ENCODE peak calls at places on chromosomes 12 and 14, in six cellular contexts. T is K562, J is HCT116, B is fibroblast of lung, Z is thyroid gland, V is aorta. O is an unnamed sample.
A peak's percentile ranks its signal among the peaks of the same experiment; 100 is the strongest.

GRCh38 chr12:15556411-15556810 is 232.8 kb downstream of the EPS8 start:
- DNase-seq in Z (no peak), T (no peak), V (no peak), B (no peak), J (no peak), O (no peak)

GRCh38 chr12:57389033-57389432 is 41.8 kb downstream of the R3HDM2 start:
- DNase-seq in B (peak; percentile 76), J (peak; percentile 10), T (no peak), V (no peak), Z (no peak), O (no peak)

GRCh38 chr14:89110110-89110509 is 285.7 kb downstream of the TTC8 start:
- DNase-seq in T (no peak), Z (no peak), J (no peak), B (no peak), V (no peak), O (no peak)

GRCh38 chr12:39605996-39606395 is 13.6 kb downstream of the ABCD2 start:
- DNase-seq in B (peak; percentile 29), Z (no peak), V (no peak), J (peak; percentile 59), T (no peak), O (no peak)

GRCh38 chr14:59254146-59254910 is 65.9 kb downstream of the DAAM1 start:
- DNase-seq in T (peak; percentile 17), Z (peak; percentile 89), B (peak; percentile 98), J (no peak), V (no peak), O (peak; percentile 65)

GRCh38 chr12:122980192-122981035 is at the start of gene ARL6IP4:
- DNase-seq in Z (peak; percentile 64), B (peak; percentile 61), T (peak; percentile 75), J (no peak), V (peak; percentile 89), O (peak; percentile 83)

GRCh38 chr14:48430805-48431204 is 755.4 kb upstream of the MDGA2 start:
- DNase-seq in Z (no peak), V (peak; percentile 51), J (no peak), B (no peak), T (no peak), O (no peak)

GRCh38 chr14:96584199-96584906 is 82.2 kb downstream of the PAPOLA start:
- DNase-seq in T (peak; percentile 76), J (peak; percentile 33), Z (peak; percentile 20), V (no peak), B (no peak), O (no peak)

GRCh38 chr12:31591308-31591901 is 469 bp upstream of the DENND5B start:
- DNase-seq in B (peak; percentile 22), Z (peak; percentile 50), T (peak; percentile 29), J (no peak), V (no peak), O (no peak)

GRCh38 chr14:94467728-94468520 is 8.1 kb downstream of the SERPINA9 start:
- DNase-seq in Z (no peak), B (no peak), J (no peak), V (no peak), T (no peak), O (no peak)

GRCh38 chr14:24404814-24405213 is 6.0 kb downstream of the NYNRIN start:
- DNase-seq in B (no peak), T (no peak), V (no peak), Z (no peak), J (no peak), O (no peak)

GRCh38 chr14:31224808-31225207 is 17.2 kb upstream of the HECTD1 start:
- DNase-seq in J (no peak), Z (no peak), T (no peak), V (no peak), B (no peak), O (no peak)

GRCh38 chr12:52658196-52658595 is 6.2 kb upstream of the KRT2 start:
- DNase-seq in J (no peak), B (no peak), V (no peak), T (no peak), Z (no peak), O (no peak)

GRCh38 chr12:98514984-98515367 is 414 bp upstream of the TMPO start:
- DNase-seq in V (no peak), J (no peak), T (no peak), Z (no peak), B (no peak), O (no peak)

GRCh38 chr12:3913278-3913677 is 40.1 kb upstream of the PARP11 start:
- DNase-seq in B (no peak), V (no peak), Z (no peak), J (no peak), T (no peak), O (no peak)

GRCh38 chr12:52370906-52371608 is 3.8 kb upstream of the KRT85 start:
- DNase-seq in B (peak; percentile 72), Z (peak; percentile 93), J (no peak), V (peak; percentile 87), T (no peak), O (no peak)

GRCh38 chr12:58741226-58741625 is 179.1 kb downstream of the LRIG3 start:
- DNase-seq in B (no peak), Z (no peak), T (no peak), V (no peak), J (no peak), O (no peak)

GRCh38 chr12:48779869-48780268 is 9.0 kb downstream of the ADCY6 start:
- DNase-seq in J (no peak), Z (no peak), V (peak; percentile 89), T (peak; percentile 37), B (peak; percentile 61), O (no peak)

GRCh38 chr12:81572411-81572810 is 186.7 kb downstream of the PPFIA2 start:
- DNase-seq in J (no peak), B (no peak), V (no peak), Z (no peak), T (no peak), O (no peak)

GRCh38 chr12:56635539-56636117 is 5.5 kb upstream of the BAZ2A start:
- DNase-seq in Z (no peak), T (peak; percentile 51), B (no peak), V (no peak), J (no peak), O (no peak)

GRCh38 chr12:65561798-65562382 is 262.4 kb upstream of the HMGA2 start:
- DNase-seq in J (no peak), Z (no peak), B (peak; percentile 78), T (no peak), V (no peak), O (no peak)

GRCh38 chr14:97709552-97709951 is 912.4 kb downstream of the VRK1 start:
- DNase-seq in Z (peak; percentile 9), V (no peak), B (no peak), J (no peak), T (no peak), O (no peak)

GRCh38 chr14:46197856-46198255 is 453.7 kb downstream of the RPL10L start:
- DNase-seq in Z (no peak), B (no peak), T (no peak), J (no peak), V (no peak), O (no peak)

GRCh38 chr14:89697281-89698060 is 257.1 kb downstream of the EFCAB11 start:
- DNase-seq in B (no peak), V (no peak), J (no peak), T (no peak), Z (no peak), O (no peak)

GRCh38 chr14:91252901-91253794 is 8.6 kb upstream of the GPR68 start:
- DNase-seq in J (no peak), B (no peak), T (peak; percentile 66), V (peak; percentile 81), Z (peak; percentile 45), O (peak; percentile 63)

GRCh38 chr12:34342048-34342447 is 319.8 kb downstream of the ALG10 start:
- DNase-seq in J (no peak), T (no peak), V (no peak), Z (no peak), B (no peak), O (no peak)
- H3K9me3 ChIP-seq in J (no peaks in the 10 kb centered on the region), T (no peaks in the 10 kb centered on the region), V (no peaks in the 10 kb centered on the region), Z (no peaks in the 10 kb centered on the region), B (no peaks in the 10 kb centered on the region), O (peaks cover 4% of the 10 kb centered on the region)

GRCh38 chr12:112826011-112826410 is 34.5 kb downstream of the RPH3A start:
- DNase-seq in T (no peak), V (no peak), B (no peak), Z (no peak), J (no peak), O (no peak)

GRCh38 chr12:112824166-112824565 is 32.6 kb downstream of the RPH3A start:
- DNase-seq in Z (no peak), J (no peak), B (no peak), V (no peak), T (no peak), O (no peak)

GRCh38 chr12:112824701-112825100 is 33.2 kb downstream of the RPH3A start:
- DNase-seq in T (no peak), Z (no peak), J (no peak), B (no peak), V (no peak), O (no peak)

GRCh38 chr12:112833272-112833671 is 41.7 kb downstream of the RPH3A start:
- DNase-seq in V (no peak), T (no peak), B (no peak), J (no peak), Z (no peak), O (no peak)

DNA sequence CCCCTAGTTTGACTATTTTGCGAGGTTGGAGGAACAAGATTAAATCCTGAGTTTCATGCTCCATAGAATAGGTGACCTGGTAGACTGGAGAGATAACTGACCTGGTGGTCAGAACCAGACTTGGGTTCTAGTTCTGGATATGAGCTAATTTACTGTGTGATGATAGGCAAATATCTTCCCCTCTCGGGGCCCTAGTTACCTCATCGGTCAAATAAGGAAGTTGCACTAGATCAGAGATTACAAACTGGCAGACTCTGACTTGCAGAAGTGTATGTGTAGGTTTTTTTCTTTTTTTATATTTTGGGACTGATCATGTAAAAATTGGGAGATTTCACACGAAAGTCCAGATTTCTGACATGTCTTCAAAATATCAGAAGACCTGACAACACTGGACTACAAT is 37.0 kb downstream of the RPH3A start:
- DNase-seq in Z (no peak), T (no peak), B (no peak), J (no peak), V (no peak), O (no peak)
- H3K27ac ChIP-seq in Z (no peak overlapping the region), T (no peak overlapping the region), B (no peak overlapping the region), J (no peak overlapping the region), V (no peak overlapping the region), O (no peak overlapping the region)

GRCh38 chr12:124683725-124684124 is 116.3 kb upstream of the NCOR2 start:
- DNase-seq in B (no peak), V (no peak), Z (no peak), J (no peak), T (no peak), O (no peak)

GRCh38 chr12:124686001-124686884 is 118.8 kb upstream of the NCOR2 start:
- DNase-seq in T (peak; percentile 24), V (no peak), J (no peak), Z (no peak), B (peak; percentile 46), O (no peak)

GRCh38 chr12:124685689-124685993 is 118.2 kb upstream of the NCOR2 start:
- DNase-seq in V (no peak), T (no peak), Z (peak; percentile 65), J (no peak), B (no peak), O (no peak)

GRCh38 chr12:124684496-124684895 is 117.1 kb upstream of the NCOR2 start:
- DNase-seq in V (no peak), B (no peak), T (no peak), J (no peak), Z (peak; percentile 37), O (no peak)

GRCh38 chr12:124684971-124685688 is 117.7 kb upstream of the NCOR2 start:
- DNase-seq in Z (peak; percentile 42), J (no peak), B (peak; percentile 85), V (no peak), T (no peak), O (no peak)
- H3K4me3 ChIP-seq in Z (no peak overlapping the region), J (no peak overlapping the region), B (peak overlapping the region; percentile 18), V (no peak overlapping the region), T (no peak overlapping the region), O (peak overlapping the region; percentile 17)

GRCh38 chr14:26897186-26897585 is 299.4 kb upstream of the NOVA1 start:
- DNase-seq in B (peak; percentile 4), T (no peak), J (no peak), Z (no peak), V (no peak), O (no peak)
- H3K9me3 ChIP-seq in B (no peaks in the 10 kb centered on the region), T (no peaks in the 10 kb centered on the region), J (peaks cover 21% of the 10 kb centered on the region), Z (no peaks in the 10 kb centered on the region), V (no peaks in the 10 kb centered on the region), O (peaks cover 9% of the 10 kb centered on the region)

O was measured in lower lobe of right lung.